ENCODE peak calls at places on chromosome 4, in nine cellular contexts. E is brain microvascular endothelial cell, H is HFF-Myc, T is fibroblast of lung, W is fibroblast of pulmonary artery, O is OCI-LY7, Y is left ventricle myocardium inferior, I is IMR-90, L is astrocyte. Q is an unnamed sample.

GRCh38 chr4:125735107-125735506 is 420.4 kb downstream of the FAT4 start:
- DNase-seq in O (no peak), H (peak), I (peak), L (peak), T (peak), W (peak), Y (no peak), E (peak), Q (peak)

GRCh38 chr4:44425614-44426208 is 22.9 kb downstream of the KCTD8 start:
- DNase-seq in L (no peak), H (no peak), W (peak), Y (no peak), E (peak), O (no peak), T (peak), I (peak), Q (no peak)

GRCh38 chr4:133402616-133403015 is 253.5 kb downstream of the PCDH10 start:
- DNase-seq in O (no peak), W (peak), T (peak), E (peak), I (no peak), H (no peak), Y (no peak), L (peak), Q (peak)

GRCh38 chr4:2101346-2102044 is 42.4 kb downstream of the NAT8L start:
- DNase-seq in T (no peak), L (peak), I (peak), W (no peak), Y (no peak), E (peak), O (no peak), H (no peak), Q (no peak)

GRCh38 chr4:89835413-89835812 is 1.5 kb downstream of the SNCA start:
- DNase-seq in Y (no peak), L (no peak), O (no peak), E (no peak), W (no peak), T (no peak), I (no peak), H (no peak), Q (no peak)

GRCh38 chr4:144709159-144709558 is 63.2 kb downstream of the HHIP start:
- DNase-seq in L (peak), E (peak), I (peak), W (peak), H (peak), O (no peak), T (no peak), Y (no peak), Q (peak)

GRCh38 chr4:102586644-102587021 is 85.5 kb downstream of the NFKB1 start:
- DNase-seq in I (no peak), L (no peak), H (no peak), W (no peak), E (no peak), O (no peak), T (no peak), Y (no peak), Q (no peak)

GRCh38 chr4:41957634-41958033 is 22.4 kb downstream of the TMEM33 start:
- DNase-seq in E (no peak), Y (no peak), L (no peak), H (no peak), I (peak), O (peak), T (peak), W (peak), Q (peak)

GRCh38 chr4:41365726-41366125 is 109.0 kb downstream of the UCHL1 start:
- DNase-seq in Y (no peak), O (no peak), E (no peak), H (no peak), I (no peak), T (no peak), W (no peak), L (no peak), Q (no peak)

GRCh38 chr4:6694177-6694901 is 661 bp downstream of the S100P start:
- DNase-seq in Y (no peak), W (no peak), I (no peak), L (no peak), O (no peak), H (no peak), T (no peak), E (no peak), Q (no peak)

GRCh38 chr4:157221895-157222763 is 1.6 kb downstream of the GRIA2 start:
- DNase-seq in H (no peak), E (no peak), L (peak), I (no peak), Y (no peak), T (no peak), W (no peak), O (no peak), Q (no peak)

GRCh38 chr4:7422098-7422897 is 12.4 kb downstream of the PSAPL1 start:
- DNase-seq in T (no peak), O (no peak), H (no peak), I (no peak), L (no peak), E (no peak), Y (peak), W (no peak), Q (no peak)

GRCh38 chr4:1882850-1883271 is 11.7 kb downstream of the NSD2 start:
- DNase-seq in W (no peak), E (no peak), H (no peak), Y (no peak), L (no peak), O (no peak), I (no peak), T (no peak), Q (no peak)

GRCh38 chr4:128649575-128650205 is 159.8 kb upstream of the JADE1 start:
- DNase-seq in I (peak), O (no peak), H (no peak), L (peak), Y (no peak), E (peak), T (peak), W (peak), Q (peak)

GRCh38 chr4:69497886-69498395 is 2.2 kb upstream of the UGT2B4 start:
- DNase-seq in E (no peak), L (peak), Y (no peak), O (no peak), T (peak), I (no peak), W (no peak), H (no peak), Q (no peak)

GRCh38 chr4:34157546-34157945 is 2086.8 kb downstream of the ARAP2 start:
- DNase-seq in H (no peak), L (peak), E (no peak), T (peak), Y (no peak), O (no peak), W (no peak), I (peak), Q (no peak)

GRCh38 chr4:8098506-8098905 is 60.1 kb downstream of the ABLIM2 start:
- DNase-seq in I (no peak), O (no peak), L (no peak), Y (no peak), E (no peak), H (no peak), W (no peak), T (no peak), Q (no peak)

GRCh38 chr4:113556382-113557134 is 205.0 kb downstream of the CAMK2D start:
- DNase-seq in T (no peak), L (no peak), H (no peak), O (no peak), Y (no peak), I (no peak), E (no peak), W (no peak), Q (no peak)

GRCh38 chr4:71186566-71187398 is 152.0 kb upstream of the SLC4A4 start:
- DNase-seq in E (no peak), H (no peak), L (peak), W (no peak), O (no peak), I (peak), T (peak), Y (peak), Q (peak)

GRCh38 chr4:110503588-110504435 is 27.9 kb downstream of the ENPEP start:
- DNase-seq in W (peak), H (no peak), O (no peak), T (peak), L (peak), E (peak), I (peak), Y (peak), Q (peak)

GRCh38 chr4:187569871-187570270 is 425.7 kb upstream of the ZFP42 start:
- DNase-seq in O (no peak), E (no peak), T (no peak), I (no peak), W (no peak), H (no peak), Y (no peak), L (no peak), Q (no peak)

GRCh38 chr4:7166981-7167700 is 25.2 kb upstream of the SORCS2 start:
- DNase-seq in I (no peak), O (no peak), T (no peak), E (no peak), W (no peak), L (no peak), H (no peak), Y (no peak), Q (no peak)

GRCh38 chr4:152220201-152220666 is 315.7 kb downstream of the FBXW7 start:
- DNase-seq in T (no peak), Y (no peak), I (no peak), O (no peak), H (no peak), L (peak), W (no peak), E (no peak), Q (peak)

GRCh38 chr4:3715251-3716033 is 50.7 kb upstream of the ADRA2C start:
- DNase-seq in I (no peak), O (no peak), Y (peak), T (no peak), W (no peak), E (no peak), H (no peak), L (no peak), Q (no peak)

GRCh38 chr4:117001077-117001476 is 84.3 kb downstream of the TRAM1L1 start:
- DNase-seq in T (no peak), L (no peak), O (no peak), Y (no peak), E (no peak), W (no peak), I (no peak), H (no peak), Q (no peak)
- H3K4me3 ChIP-seq in T (no peak), L (no peak), O (no peak), Y (no peak), E (no peak), W (no peak), I (no peak), H (no peak), Q (no peak)

GRCh38 chr4:65670331-65671031 is at the start of gene EPHA5:
- DNase-seq in H (no peak), L (peak), O (no peak), E (peak), T (peak), W (peak), Y (peak), I (peak), Q (peak)
- TF ChIP-seq CTCF in H (no peak), L (peak), O (no peak), E (peak), T (no peak), W (peak), Y (peak), I (peak), Q (peak)

GRCh38 chr4:163110442-163110841 is 56.2 kb downstream of the NAF1 start:
- DNase-seq in H (no peak), W (no peak), I (no peak), L (no peak), E (no peak), T (no peak), O (no peak), Y (no peak), Q (no peak)

GRCh38 chr4:163108614-163109013 is 58.1 kb downstream of the NAF1 start:
- DNase-seq in W (no peak), T (no peak), E (no peak), L (no peak), H (no peak), I (no peak), O (no peak), Y (no peak), Q (no peak)

GRCh38 chr4:163107754-163108153 is 58.9 kb downstream of the NAF1 start:
- DNase-seq in I (peak), W (peak), E (peak), Y (no peak), H (no peak), O (no peak), L (peak), T (peak), Q (peak)

GRCh38 chr4:163111588-163111987 is 55.1 kb downstream of the NAF1 start:
- DNase-seq in T (peak), E (peak), L (no peak), W (peak), I (peak), H (no peak), O (no peak), Y (no peak), Q (peak)

GRCh38 chr4:163109967-163110366 is 56.7 kb downstream of the NAF1 start:
- DNase-seq in I (no peak), T (no peak), O (no peak), E (no peak), L (no peak), H (no peak), W (no peak), Y (no peak), Q (no peak)
- H3K4me3 ChIP-seq in I (no peak), T (no peak), O (no peak), E (no peak), L (no peak), H (no peak), W (no peak), Y (no peak), Q (no peak)

DNA sequence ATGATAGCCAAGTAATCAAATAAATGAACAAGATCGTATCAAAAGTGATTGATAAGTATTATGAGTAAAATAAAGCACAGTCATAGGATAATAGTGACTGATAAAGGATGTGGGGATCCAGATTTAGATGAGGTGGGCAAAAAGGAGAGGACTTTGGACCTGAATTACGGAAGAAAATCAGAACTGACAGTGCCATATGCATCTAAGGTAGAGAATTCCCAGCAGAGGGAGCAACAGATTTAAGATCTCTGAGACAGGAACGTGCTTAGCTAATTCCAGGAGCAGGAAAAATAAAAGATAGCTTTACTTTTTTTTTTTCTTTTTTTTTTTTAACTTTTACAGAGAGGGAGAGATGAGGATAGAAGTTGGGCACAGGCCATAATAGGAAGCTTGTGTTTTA is 189.9 kb downstream of the NWD2 start:
- DNase-seq in W (peak), H (no peak), E (no peak), O (no peak), T (peak), L (no peak), I (peak), Y (no peak), Q (peak)
- TF ChIP-seq CTCF in W (peak), H (no peak), E (peak), O (no peak), T (no peak), L (no peak), I (peak), Y (no peak), Q (no peak)

Q was measured in fibroblast of villous mesenchyme.